ENCODE peak calls at places on chromosomes 4 and X, in seven cellular contexts. D, O, S, T, R, I and A are unnamed samples.

GRCh38 chr4:123952530-123953274 is 556.1 kb downstream of the SPRY1 start:
- DNase-seq in D (no peak), O (peak; percentile 73), S (no peak), T (no peak), R (peak; percentile 47), I (no peak), A (peak; percentile 56)

GRCh38 chrX:39896951-39897740 is 200.6 kb downstream of the BCOR start:
- DNase-seq in D (no peak), O (peak; percentile 82), S (peak; percentile 68), T (peak; percentile 31), R (peak; percentile 62), I (peak; percentile 35), A (peak; percentile 74)

GRCh38 chr4:56078866-56079265 is 130.1 kb downstream of the CEP135 start:
- DNase-seq in D (no peak), O (no peak), S (no peak), T (no peak), R (no peak), I (no peak), A (no peak)

GRCh38 chrX:9940397-9940796 is 26.8 kb upstream of the CLDN34 start:
- DNase-seq in D (no peak), O (peak; percentile 94), S (peak; percentile 81), T (no peak), R (peak; percentile 82), I (no peak), A (peak; percentile 75)

GRCh38 chr4:39061450-39061849 is 582 bp upstream of the KLHL5 start:
- DNase-seq in D (no peak), O (no peak), S (no peak), T (no peak), R (no peak), I (no peak), A (no peak)

GRCh38 chr4:7594013-7594412 is 159.3 kb upstream of the PSAPL1 start:
- DNase-seq in D (no peak), O (no peak), S (no peak), T (no peak), R (no peak), I (no peak), A (no peak)

GRCh38 chr4:39037491-39037825 is 5.2 kb upstream of the TMEM156 start:
- DNase-seq in D (no peak), O (peak; percentile 79), S (peak; percentile 84), T (peak; percentile 20), R (peak; percentile 68), I (no peak), A (peak; percentile 92)

GRCh38 chrX:135295238-135295943 is 13.9 kb upstream of the ETDC start:
- DNase-seq in D (no peak), O (peak; percentile 51), S (peak; percentile 47), T (peak; percentile 18), R (peak; percentile 39), I (peak; percentile 66), A (peak; percentile 40)

GRCh38 chr4:7539659-7540058 is 104.9 kb upstream of the PSAPL1 start:
- DNase-seq in D (no peak), O (peak; percentile 7), S (no peak), T (no peak), R (no peak), I (peak; percentile 100), A (no peak)

GRCh38 chr4:37802068-37802666 is 24.3 kb upstream of the PGM2 start:
- DNase-seq in D (no peak), O (peak; percentile 54), S (peak; percentile 55), T (peak; percentile 15), R (peak; percentile 60), I (peak; percentile 77), A (peak; percentile 75)

GRCh38 chr4:108512615-108513505 is 107.5 kb upstream of the RPL34 start:
- DNase-seq in D (no peak), O (peak; percentile 69), S (peak; percentile 66), T (peak; percentile 44), R (peak; percentile 66), I (peak; percentile 54), A (peak; percentile 33)

GRCh38 chrX:20620301-20620700 is 353.6 kb upstream of the RPS6KA3 start:
- DNase-seq in D (no peak), O (peak; percentile 80), S (no peak), T (no peak), R (no peak), I (no peak), A (peak; percentile 74)

GRCh38 chr4:140099993-140100392 is 54.0 kb downstream of the MAML3 start:
- DNase-seq in D (peak; percentile 76), O (no peak), S (no peak), T (no peak), R (peak; percentile 28), I (peak; percentile 34), A (no peak)

GRCh38 chr4:156677136-156677535 is 294.5 kb downstream of the PDGFC start:
- DNase-seq in D (no peak), O (peak; percentile 67), S (peak; percentile 69), T (peak; percentile 38), R (no peak), I (peak; percentile 15), A (peak; percentile 33)

GRCh38 chrX:107729558-107730297 is 45.9 kb downstream of the TSC22D3 start:
- DNase-seq in D (no peak), O (no peak), S (peak; percentile 56), T (no peak), R (no peak), I (no peak), A (peak; percentile 50)

GRCh38 chrX:142873214-142873613 is 152.5 kb upstream of the SPANXN4 start:
- DNase-seq in D (no peak), O (no peak), S (no peak), T (no peak), R (no peak), I (no peak), A (peak; percentile 1)

GRCh38 chr4:7714738-7715137 is 224.9 kb downstream of the AFAP1 start:
- DNase-seq in D (no peak), O (no peak), S (no peak), T (no peak), R (no peak), I (no peak), A (no peak)

GRCh38 chr4:51880016-51880915 is 37.3 kb downstream of the DCUN1D4 start:
- DNase-seq in D (no peak), O (no peak), S (no peak), T (no peak), R (peak; percentile 45), I (no peak), A (no peak)

GRCh38 chr4:51884055-51884454 is 41.1 kb downstream of the DCUN1D4 start:
- DNase-seq in D (no peak), O (no peak), S (no peak), T (peak; percentile 23), R (no peak), I (no peak), A (no peak)

GRCh38 chr4:51885371-51885770 is 42.4 kb downstream of the DCUN1D4 start:
- DNase-seq in D (no peak), O (peak; percentile 32), S (peak; percentile 48), T (no peak), R (peak; percentile 28), I (no peak), A (peak; percentile 43)

DNA sequence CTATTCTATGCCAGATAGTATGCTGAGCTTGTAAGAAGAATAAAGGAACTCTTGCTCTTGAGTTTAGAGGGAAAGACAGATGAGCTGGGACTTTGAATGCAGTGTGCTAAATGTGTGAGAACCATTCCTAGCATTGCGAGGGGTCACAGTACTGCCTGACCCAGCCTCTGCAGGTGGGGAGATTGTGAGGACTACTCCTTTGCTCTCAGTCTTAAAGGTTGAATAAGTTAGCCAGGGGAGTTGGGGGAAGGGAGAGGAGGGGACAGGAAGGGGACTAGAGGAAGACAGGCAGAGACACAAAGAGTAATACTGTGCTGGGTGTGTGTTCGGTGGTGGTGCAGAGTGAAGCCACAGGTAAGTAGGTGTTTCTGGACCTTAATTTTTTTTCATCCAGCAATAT is 41.7 kb downstream of the DCUN1D4 start:
- DNase-seq in D (no peak), O (no peak), S (no peak), T (no peak), R (no peak), I (no peak), A (no peak)
- H3K36me3 ChIP-seq in D (peaks cover 15% of the 10 kb centered on the region), O (peaks cover 1% of the 10 kb centered on the region), S (peaks cover 26% of the 10 kb centered on the region), T (peaks cover 13% of the 10 kb centered on the region), R (peaks cover 34% of the 10 kb centered on the region), I (peaks cover 42% of the 10 kb centered on the region), A (peaks cover 9% of the 10 kb centered on the region)

DNA sequence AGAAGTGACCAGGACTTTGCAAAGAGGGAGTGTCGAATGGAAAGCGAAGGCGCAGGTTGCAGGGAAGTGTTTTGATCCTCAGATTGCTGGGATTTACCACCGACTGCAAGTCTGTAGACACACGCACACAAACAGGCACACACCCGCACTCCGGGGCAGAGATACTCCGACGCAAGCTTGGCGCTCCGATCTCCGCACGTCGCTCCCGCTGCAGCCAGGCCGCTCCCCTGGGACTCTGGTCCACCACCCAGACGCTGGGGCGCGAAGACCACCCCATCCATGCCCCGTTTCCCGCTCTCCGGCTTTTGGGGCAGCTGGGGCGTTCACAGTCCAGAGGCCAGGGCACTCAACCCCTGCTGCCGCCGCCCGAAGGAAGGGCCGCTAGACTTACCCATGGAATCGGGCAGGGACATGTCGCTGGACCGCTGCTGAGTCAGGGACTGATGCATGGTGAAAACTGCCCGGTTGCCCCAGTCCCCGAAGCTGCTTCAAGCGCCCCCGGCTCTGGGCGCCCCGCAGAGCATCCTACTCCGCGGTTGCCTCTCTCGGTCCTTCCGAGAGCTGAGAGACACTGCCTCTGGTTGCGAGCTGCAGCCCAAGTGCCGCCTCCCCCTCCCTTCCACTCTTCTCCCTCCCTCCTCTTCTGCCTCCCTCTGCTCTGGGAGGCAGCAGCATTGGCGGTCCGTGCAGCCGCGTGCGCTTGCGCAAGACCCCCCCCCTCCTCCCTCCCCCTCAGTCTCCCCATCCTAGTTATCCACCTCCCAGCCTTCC is at the start of gene TMEM255A:
- DNase-seq in D (peak; percentile 68), O (peak; percentile 14), S (no peak), T (peak; percentile 18), R (no peak), I (peak; percentile 33), A (no peak)
- H3K4me3 ChIP-seq in D (peak within 1 kb of the TSS; percentile 46), O (peak within 1 kb of the TSS; percentile 23), S (peak within 1 kb of the TSS; percentile 20), T (peak within 1 kb of the TSS; percentile 31), R (peak within 1 kb of the TSS; percentile 21), I (peak within 1 kb of the TSS; percentile 46), A (peak within 1 kb of the TSS; percentile 33)

DNA sequence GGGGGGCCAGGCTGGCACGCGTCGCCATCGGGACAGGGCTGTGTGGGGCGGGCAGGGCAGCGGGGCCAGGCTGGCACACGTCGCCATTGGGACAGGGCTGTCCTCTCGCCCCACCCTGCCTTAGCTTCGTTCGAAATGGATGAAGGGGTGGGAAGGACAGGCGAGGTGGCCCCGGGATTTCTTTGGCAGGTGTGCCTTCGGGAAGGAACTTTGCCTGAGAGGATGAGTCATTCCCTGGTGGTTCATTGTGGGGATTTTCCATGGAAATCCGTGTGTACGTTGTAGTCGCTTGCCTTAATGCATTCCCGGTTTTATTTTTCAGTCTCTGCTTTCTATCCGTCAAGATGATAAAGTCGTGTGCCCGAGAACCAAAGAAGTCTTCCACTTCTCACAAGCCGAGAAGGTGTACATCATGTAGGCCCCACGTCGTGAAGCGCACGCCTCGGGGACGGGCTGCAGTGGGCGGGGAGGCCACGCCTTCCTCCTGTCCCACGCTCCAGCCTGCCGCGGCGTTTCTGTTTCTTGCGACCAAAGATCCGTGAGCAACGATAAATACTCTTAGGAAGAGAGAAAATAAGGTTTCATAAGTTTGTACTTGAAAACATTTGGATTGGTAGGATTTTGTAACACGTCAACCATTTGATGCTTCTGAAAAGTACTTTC is 8.1 kb upstream of the UVSSA start:
- DNase-seq in D (no peak), O (no peak), S (no peak), T (no peak), R (no peak), I (no peak), A (no peak)
- H3K36me3 ChIP-seq in D (peaks cover 46% of the 10 kb centered on the region), O (peaks cover 41% of the 10 kb centered on the region), S (peaks cover 70% of the 10 kb centered on the region), T (peaks cover 54% of the 10 kb centered on the region), R (peaks cover 66% of the 10 kb centered on the region), I (peaks cover 54% of the 10 kb centered on the region), A (peaks cover 38% of the 10 kb centered on the region)

GRCh38 chrX:153878285-153878779 is 7.6 kb downstream of the L1CAM start:
- DNase-seq in D (no peak), O (no peak), S (no peak), T (no peak), R (no peak), I (no peak), A (no peak)
- H3K4me3 ChIP-seq in D (no peak overlapping the region), O (no peak overlapping the region), S (no peak overlapping the region), T (no peak overlapping the region), R (no peak overlapping the region), I (peak overlapping the region; percentile 44), A (no peak overlapping the region)